ENCODE peak calls at places on chromosome 3, in four cellular contexts. A, Z, V and E are unnamed samples. For H3K79me2, the result is how much of the 10 kb centered on the place peaks cover.

GRCh38 chr3:150828261-150828660 is 65.3 kb upstream of the SIAH2 start:
- DNase-seq in A (no peak), Z (no peak), V (no peak), E (no peak)

GRCh38 chr3:171811059-171811912 is 1.0 kb upstream of the PLD1 start:
- DNase-seq in A (no peak), Z (peak), V (no peak), E (peak)

GRCh38 chr3:88151358-88151757 is 1.6 kb downstream of the C3orf38 start:
- DNase-seq in A (no peak), Z (no peak), V (no peak), E (peak)

GRCh38 chr3:65888980-65889706 is 149.6 kb downstream of the MAGI1 start:
- DNase-seq in A (no peak), Z (peak), V (peak), E (peak)

GRCh38 chr3:113637756-113638155 is 58.7 kb downstream of the USF3 start:
- DNase-seq in A (no peak), Z (no peak), V (no peak), E (no peak)

GRCh38 chr3:124552224-124552623 is 178.0 kb upstream of the UMPS start:
- DNase-seq in A (no peak), Z (no peak), V (peak), E (peak)

GRCh38 chr3:32959370-32959769 is 7.9 kb downstream of the CCR4 start:
- DNase-seq in A (peak), Z (no peak), V (no peak), E (no peak)

GRCh38 chr3:172635588-172635987 is 75.3 kb downstream of the NCEH1 start:
- DNase-seq in A (no peak), Z (no peak), V (peak), E (peak)

GRCh38 chr3:64815195-64815627 is 127.4 kb upstream of the ADAMTS9 start:
- DNase-seq in A (no peak), Z (peak), V (no peak), E (peak)

GRCh38 chr3:157527471-157527881 is 24.3 kb upstream of the VEPH1 start:
- DNase-seq in A (no peak), Z (peak), V (no peak), E (no peak)

GRCh38 chr3:24389108-24390090 is 105.3 kb downstream of the THRB start:
- DNase-seq in A (peak), Z (no peak), V (no peak), E (peak)

GRCh38 chr3:39332525-39332924 is 3.0 kb downstream of the CCR8 start:
- DNase-seq in A (no peak), Z (no peak), V (no peak), E (no peak)

GRCh38 chr3:147589016-147589415 is 179.9 kb downstream of the ZIC1 start:
- DNase-seq in A (no peak), Z (no peak), V (no peak), E (no peak)

GRCh38 chr3:88678747-88679146 is 428.7 kb upstream of the EPHA3 start:
- DNase-seq in A (no peak), Z (no peak), V (no peak), E (no peak)

GRCh38 chr3:33218446-33219174 is at the start of gene SUSD5:
- DNase-seq in A (peak), Z (peak), V (peak), E (peak)

GRCh38 chr3:153458881-153459280 is 296.9 kb downstream of the RAP2B start:
- DNase-seq in A (no peak), Z (no peak), V (no peak), E (no peak)

GRCh38 chr3:11212784-11213183 is 58.5 kb downstream of the HRH1 start:
- DNase-seq in A (no peak), Z (no peak), V (no peak), E (no peak)

GRCh38 chr3:124034016-124034808 is 42.3 kb upstream of the ROPN1 start:
- DNase-seq in A (peak), Z (no peak), V (no peak), E (no peak)

GRCh38 chr3:50623840-50624474 is 7.0 kb downstream of the MAPKAPK3 start:
- DNase-seq in A (no peak), Z (no peak), V (no peak), E (no peak)

GRCh38 chr3:171835613-171836012 is 7.5 kb upstream of the TMEM212 start:
- DNase-seq in A (no peak), Z (no peak), V (no peak), E (no peak)

GRCh38 chr3:119149484-119149883 is 3.5 kb downstream of the TEX55 start:
- DNase-seq in A (no peak), Z (peak), V (no peak), E (peak)

GRCh38 chr3:168002786-168003368 is 92.8 kb downstream of the GOLIM4 start:
- DNase-seq in A (no peak), Z (peak), V (no peak), E (peak)

GRCh38 chr3:149968216-149968615 is 2.5 kb downstream of the PFN2 start:
- DNase-seq in A (peak), Z (peak), V (no peak), E (peak)

GRCh38 chr3:12512534-12513101 is 28.3 kb downstream of the TSEN2 start:
- DNase-seq in A (no peak), Z (no peak), V (no peak), E (no peak)

GRCh38 chr3:122927726-122928125 is 99.8 kb downstream of the SEMA5B start:
- DNase-seq in A (no peak), Z (no peak), V (no peak), E (no peak)

GRCh38 chr3:52873433-52874159 is 23.8 kb downstream of the STIMATE start:
- DNase-seq in A (no peak), Z (peak), V (no peak), E (peak)

GRCh38 chr3:158532099-158532734 is 38.8 kb upstream of the MLF1 start:
- DNase-seq in A (peak), Z (peak), V (peak), E (peak)

GRCh38 chr3:168782193-168782592 is 686.5 kb upstream of the GOLIM4 start:
- DNase-seq in A (no peak), Z (no peak), V (no peak), E (no peak)

GRCh38 chr3:30944124-30944523 is 49.7 kb upstream of the GADL1 start:
- DNase-seq in A (no peak), Z (no peak), V (no peak), E (no peak)

GRCh38 chr3:184338538-184338945 is 1.1 kb downstream of the FAM131A start:
- DNase-seq in A (peak), Z (peak), V (no peak), E (no peak)

GRCh38 chr3:163561151-163561550 is 1517.1 kb downstream of the SI start:
- DNase-seq in A (peak), Z (no peak), V (no peak), E (no peak)

GRCh38 chr3:158103131-158103955 is 2.9 kb downstream of the SHOX2 start:
- DNase-seq in A (peak), Z (no peak), V (no peak), E (no peak)

GRCh38 chr3:57910988-57911387 is 97.2 kb upstream of the FLNB start:
- DNase-seq in A (peak), Z (peak), V (peak), E (no peak)

GRCh38 chr3:24608701-24609387 is 114.2 kb upstream of the THRB start:
- DNase-seq in A (no peak), Z (no peak), V (no peak), E (no peak)

GRCh38 chr3:10025205-10026083 is 793 bp upstream of the FANCD2 start:
- DNase-seq in A (no peak), Z (no peak), V (no peak), E (no peak)

DNA sequence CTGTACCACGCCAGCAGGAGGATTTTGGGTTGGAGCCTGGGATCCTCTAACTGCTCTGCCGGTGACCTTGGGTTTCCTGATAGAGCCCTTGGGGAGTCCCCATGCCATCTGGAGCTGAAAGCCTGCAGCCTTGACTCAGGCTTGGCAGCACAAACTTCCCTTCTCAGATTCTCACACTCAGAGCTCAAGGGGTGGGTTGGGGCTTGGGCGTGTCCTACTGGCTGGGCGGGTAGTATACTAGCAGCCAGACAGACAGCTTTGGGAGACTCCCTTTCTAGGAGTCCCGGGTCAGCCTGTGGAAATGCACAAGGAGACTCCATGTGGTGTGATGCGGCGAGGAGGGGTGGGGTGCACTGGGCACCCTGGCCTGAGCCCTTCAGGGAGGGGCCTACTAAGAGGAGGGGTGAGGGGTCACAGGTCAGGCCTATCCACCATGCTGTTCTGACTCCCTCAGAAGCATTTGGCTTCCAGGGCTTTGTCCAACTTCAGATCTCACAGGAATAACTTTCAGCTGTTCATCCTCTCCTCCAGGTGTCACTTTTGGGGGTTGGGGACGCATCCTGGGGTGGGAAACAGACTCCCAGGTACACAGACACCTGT is 21.6 kb upstream of the PLXNA1 start:
- DNase-seq in A (no peak), Z (peak), V (peak), E (peak)
- H3K27ac ChIP-seq in A (no peak), Z (no peak), V (peak), E (no peak)

DNA sequence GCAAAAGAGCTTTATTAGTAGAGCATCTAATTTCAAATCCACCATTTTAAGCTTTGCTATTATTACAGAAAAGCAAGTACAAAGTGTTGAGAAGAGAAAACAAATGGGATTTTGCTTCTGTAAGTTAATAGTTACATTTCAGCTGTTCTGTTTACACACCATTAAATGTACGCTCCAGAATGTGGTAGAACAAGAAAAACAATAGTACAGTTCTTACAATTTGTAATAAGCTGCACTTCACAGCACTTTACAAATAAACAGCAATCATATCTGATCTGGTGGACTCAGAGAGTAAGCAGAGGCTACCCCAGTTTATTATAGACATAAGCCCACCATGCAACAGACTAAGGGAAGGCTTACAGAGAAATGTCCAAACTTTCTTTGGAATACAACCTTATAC is 126.4 kb downstream of the OXSM start:
- DNase-seq in A (no peak), Z (no peak), V (no peak), E (no peak)
- H3K79me2 ChIP-seq in A (under half), Z (under half), V (under half), E (under half)

DNA sequence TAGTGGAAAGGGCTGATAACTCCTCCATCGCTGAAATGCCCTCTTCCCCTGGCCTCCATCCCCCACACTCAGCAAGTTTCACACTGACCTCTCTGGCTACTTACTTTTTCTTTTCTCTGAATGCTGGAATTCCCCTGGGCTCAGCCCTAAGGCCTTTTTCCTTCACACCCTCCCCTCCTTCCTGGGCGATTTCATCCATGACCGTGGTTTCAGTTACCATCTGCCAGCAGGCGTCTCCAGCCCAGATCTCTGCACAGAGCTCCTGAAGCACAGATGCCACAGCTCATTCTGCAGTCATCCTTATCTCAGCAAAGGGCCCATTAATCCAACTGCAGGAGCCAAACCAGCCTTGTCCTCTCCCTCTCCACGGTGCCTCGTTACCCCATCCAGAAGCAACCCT is 114.0 kb downstream of the RFTN1 start:
- DNase-seq in A (no peak), Z (peak), V (no peak), E (peak)
- H3K27ac ChIP-seq in A (no peak), Z (no peak), V (no peak), E (no peak)

GRCh38 chr3:179196700-179197099 is 48.5 kb downstream of the PIK3CA start:
- DNase-seq in A (peak), Z (no peak), V (no peak), E (no peak)
- H3K79me2 ChIP-seq in A (half or more), Z (under half), V (under half), E (under half)

GRCh38 chr3:185363662-185364203 is 797 bp downstream of the MAP3K13 start:
- DNase-seq in A (no peak), Z (no peak), V (no peak), E (no peak)
- H3K27ac ChIP-seq in A (no peak), Z (no peak), V (peak), E (peak)